ENCODE peak calls at places on chromosomes 5 and 9, in five cellular contexts. T is IMR-90, Q is HepG2, S is endodermal cell, C is fibroblast of lung. E is an unnamed sample.

GRCh38 chr5:138934971-138935370 is 59.8 kb upstream of the LRRTM2 start:
- DNase-seq in T (no peak), Q (no peak), C (no peak), S (no peak), E (no peak)

GRCh38 chr5:5492087-5492933 is 69.8 kb downstream of the ICE1 start:
- DNase-seq in S (peak; percentile 70), Q (peak; percentile 54), C (peak; percentile 47), T (peak; percentile 61), E (peak; percentile 72)

GRCh38 chr5:41641621-41642020 is 131.2 kb upstream of the PLCXD3 start:
- DNase-seq in T (peak; percentile 16), C (peak; percentile 5), Q (no peak), S (no peak), E (peak; percentile 52)

GRCh38 chr9:93452710-93453046 is 703 bp downstream of the FAM120AOS start:
- DNase-seq in Q (no peak), T (no peak), S (no peak), C (no peak), E (peak; percentile 6)

GRCh38 chr9:72474676-72475075 is 46.7 kb upstream of the TMC1 start:
- DNase-seq in T (peak; percentile 86), S (no peak), Q (no peak), C (peak; percentile 23), E (no peak)

GRCh38 chr9:131252120-131252519 is 24.2 kb downstream of the FAM78A start:
- DNase-seq in Q (no peak), S (no peak), T (no peak), C (no peak), E (no peak)

GRCh38 chr5:36606437-36607113 is at the start of gene SLC1A3:
- DNase-seq in Q (no peak), T (peak; percentile 68), C (peak; percentile 85), S (peak; percentile 86), E (peak; percentile 80)

GRCh38 chr5:35857004-35857345 is 284 bp downstream of the IL7R start:
- DNase-seq in S (no peak), Q (no peak), C (peak; percentile 73), T (no peak), E (peak; percentile 49)

GRCh38 chr5:179905144-179905526 is 2.6 kb downstream of the TBC1D9B start:
- DNase-seq in Q (no peak), C (no peak), S (no peak), T (no peak), E (no peak)

GRCh38 chr5:60677831-60678664 is 21.9 kb downstream of the DEPDC1B start:
- DNase-seq in T (peak; percentile 58), C (peak; percentile 36), S (no peak), Q (peak; percentile 64), E (peak; percentile 82)

GRCh38 chr5:7391215-7391614 is 4.7 kb upstream of the ADCY2 start:
- DNase-seq in Q (peak; percentile 33), T (no peak), S (peak; percentile 67), C (peak; percentile 16), E (peak; percentile 40)

DNA sequence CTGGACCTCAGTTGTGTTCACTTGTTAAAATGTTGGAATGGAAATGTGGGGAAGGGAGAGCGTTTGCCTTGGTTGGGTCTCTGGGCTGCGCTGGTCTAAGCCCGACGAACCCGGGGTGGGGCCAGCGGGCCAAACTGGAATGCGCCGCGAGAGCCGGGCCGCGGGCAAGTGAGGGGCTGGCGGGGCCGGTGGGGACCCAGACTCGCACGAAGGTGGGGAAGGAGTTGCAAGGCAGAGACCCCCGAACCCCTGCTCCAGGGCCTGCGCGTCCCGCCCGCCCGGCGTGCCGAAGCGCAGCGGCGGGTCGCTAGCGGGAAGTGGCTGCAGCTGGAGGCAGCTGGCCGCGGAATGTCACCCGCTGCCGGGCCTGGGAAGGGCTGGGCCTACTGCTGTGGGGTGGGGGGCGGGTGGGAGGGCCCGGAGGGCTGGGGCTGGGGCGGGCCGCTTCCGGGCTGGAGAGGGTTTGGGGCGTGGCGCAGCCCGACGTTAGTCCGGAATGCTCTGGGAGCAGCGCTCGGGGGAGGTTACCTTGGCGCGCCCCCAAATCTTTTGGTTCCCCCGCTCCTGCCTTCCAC is 84.8 kb downstream of the DAB2IP start:
- DNase-seq in S (peak; percentile 91), T (peak; percentile 25), C (peak; percentile 47), Q (no peak), E (no peak)
- H3K9ac ChIP-seq in S (peak overlapping the region; percentile 56), T (peak overlapping the region; percentile 72), C (peak overlapping the region; percentile 45), Q (peak overlapping the region; percentile 81), E (no peak overlapping the region)

GRCh38 chr5:141701341-141702119 is 19.5 kb upstream of the ARAP3 start:
- DNase-seq in S (no peak), Q (no peak), T (no peak), C (no peak), E (no peak)
- TF ChIP-seq CTCF in S (no peak), Q (no peak), T (no peak), C (no peak), E (no peak)

DNA sequence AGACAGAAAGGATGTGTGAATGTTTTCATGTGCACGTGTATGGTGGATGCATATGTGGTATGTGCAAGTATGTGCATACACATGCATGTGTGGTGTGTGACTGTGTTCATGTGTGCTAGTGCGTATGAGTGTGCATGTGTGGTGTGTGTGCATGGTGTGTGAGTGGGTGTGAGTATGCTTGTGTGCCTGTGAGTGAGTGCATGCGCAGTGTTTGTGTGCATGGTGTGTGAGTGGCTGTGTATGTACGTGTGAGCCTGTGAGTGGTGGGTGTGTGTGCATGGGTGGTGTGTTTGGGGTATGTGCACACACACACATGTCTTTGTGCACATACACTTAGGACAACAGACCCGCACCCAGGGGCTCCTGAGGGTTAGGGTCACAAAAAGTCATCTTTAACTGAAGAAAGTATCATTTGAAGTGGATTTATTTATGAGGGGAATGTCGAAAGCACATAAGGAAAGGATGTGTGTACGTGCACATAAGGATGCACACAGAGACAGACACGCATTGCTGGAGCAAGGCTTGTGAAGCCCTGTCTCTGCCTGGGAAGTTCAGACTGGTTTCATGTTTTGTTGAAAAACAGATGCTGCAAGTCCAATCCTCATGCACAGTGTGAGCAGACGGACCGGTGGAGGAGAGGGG is 237.0 kb downstream of the SYK start:
- DNase-seq in C (no peak), T (no peak), S (no peak), Q (no peak), E (no peak)
- H3K9ac ChIP-seq in C (no peak overlapping the region), T (peak overlapping the region; percentile 54), S (no peak overlapping the region), Q (peak overlapping the region; percentile 75), E (peak overlapping the region; percentile 56)

DNA sequence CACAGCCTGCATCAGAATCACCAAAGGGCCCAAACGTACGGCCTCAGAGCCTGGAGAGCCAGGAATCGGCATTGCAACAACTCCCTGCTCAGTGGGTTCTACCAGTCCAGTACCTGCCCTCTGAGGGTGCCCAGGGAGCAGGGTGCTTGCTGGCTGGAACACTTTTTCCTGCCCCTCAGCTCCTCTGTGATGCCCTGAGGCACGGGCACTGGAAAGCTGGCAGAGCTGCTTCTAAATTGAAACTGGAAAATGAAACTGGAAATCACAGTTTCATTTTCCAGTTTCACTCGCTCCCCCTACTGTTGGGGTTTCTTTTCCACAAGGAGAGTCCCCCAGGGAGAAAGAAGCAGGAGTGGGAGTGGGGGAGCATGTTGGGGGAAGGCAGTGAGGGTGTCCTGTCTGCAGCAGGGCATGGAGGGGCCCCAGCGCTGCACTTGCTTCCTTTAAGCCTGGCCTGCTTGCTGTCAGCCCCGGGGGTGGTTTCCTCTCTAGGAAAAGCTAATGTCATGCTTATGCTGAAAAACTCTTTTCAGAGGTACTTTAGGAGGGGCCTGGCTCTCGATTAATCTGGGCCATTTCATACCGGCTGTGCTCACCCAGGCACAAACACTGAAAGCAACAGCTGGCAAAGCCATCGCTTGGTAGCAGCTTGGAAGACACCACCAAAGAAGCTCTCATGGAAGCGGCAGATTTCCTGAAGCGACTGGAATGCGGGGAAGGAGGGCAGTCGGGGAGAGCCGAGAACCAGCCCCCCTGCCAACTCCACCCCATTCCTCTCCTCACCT is 26.2 kb downstream of the IRF1 start:
- DNase-seq in T (no peak), Q (no peak), S (peak; percentile 73), C (no peak), E (no peak)
- TF ChIP-seq CTCF in T (peak; percentile 35), Q (peak; percentile 31), S (no peak), C (no peak), E (peak; percentile 12)

DNA sequence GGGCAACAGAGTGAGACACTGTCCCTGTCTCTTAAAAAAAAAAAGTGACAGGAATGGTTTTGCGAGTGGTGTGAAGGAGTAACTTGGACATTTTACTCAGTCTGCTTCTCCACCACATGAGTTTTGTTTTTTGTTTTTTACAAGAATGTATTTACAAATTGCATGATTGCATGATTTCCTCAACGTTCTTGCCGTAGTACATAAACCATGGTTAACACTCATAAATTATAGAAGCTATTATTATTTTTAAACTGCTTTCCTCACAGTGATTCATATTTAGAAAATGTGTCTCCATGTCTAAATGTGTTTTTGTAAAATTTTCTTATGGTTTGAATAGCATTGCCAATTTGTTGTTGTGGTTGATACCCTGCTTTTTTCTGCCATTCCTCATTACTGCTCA is 220.0 kb downstream of the GOLPH3 start:
- DNase-seq in Q (no peak), T (no peak), S (no peak), C (peak; percentile 14), E (no peak)
- H3K9ac ChIP-seq in Q (no peak overlapping the region), T (no peak overlapping the region), S (no peak overlapping the region), C (no peak overlapping the region), E (no peak overlapping the region)

GRCh38 chr5:87069974-87070608 is 197.6 kb upstream of the RASA1 start:
- DNase-seq in Q (no peak), T (peak; percentile 77), C (peak; percentile 64), S (peak; percentile 51), E (peak; percentile 84)
- TF ChIP-seq CTCF in Q (peak; percentile 35), T (peak; percentile 74), C (peak; percentile 58), S (peak; percentile 62), E (peak; percentile 94)

GRCh38 chr9:114250235-114250568 is 72.7 kb upstream of the ORM1 start:
- DNase-seq in Q (no peak), C (peak; percentile 87), S (no peak), T (peak; percentile 85), E (no peak)
- H3K9ac ChIP-seq in Q (no peak overlapping the region), C (no peak overlapping the region), S (no peak overlapping the region), T (no peak overlapping the region), E (no peak overlapping the region)

GRCh38 chr9:38085308-38085707 is 16.3 kb upstream of the SHB start:
- DNase-seq in Q (no peak), T (no peak), C (no peak), S (peak; percentile 10), E (no peak)

GRCh38 chr9:38090170-38090569 is 21.1 kb upstream of the SHB start:
- DNase-seq in T (no peak), C (no peak), Q (no peak), S (peak; percentile 56), E (no peak)

GRCh38 chr9:38091310-38092199 is 22.5 kb upstream of the SHB start:
- DNase-seq in C (no peak), S (peak; percentile 74), Q (no peak), T (no peak), E (no peak)

GRCh38 chr9:38089387-38090165 is 20.5 kb upstream of the SHB start:
- DNase-seq in C (no peak), S (peak; percentile 62), Q (no peak), T (no peak), E (no peak)

GRCh38 chr9:38087934-38088925 is 19.2 kb upstream of the SHB start:
- DNase-seq in T (peak; percentile 37), C (peak; percentile 29), S (peak; percentile 96), Q (peak; percentile 39), E (peak; percentile 59)
- TF ChIP-seq CTCF in T (peak; percentile 80), C (peak; percentile 98), S (peak; percentile 98), Q (peak; percentile 91), E (peak; percentile 89)

GRCh38 chr5:178788381-178789085 is 58.1 kb upstream of the ZNF354A start:
- DNase-seq in S (no peak), T (no peak), C (no peak), Q (no peak), E (no peak)
- H3K9ac ChIP-seq in S (no peak overlapping the region), T (no peak overlapping the region), C (no peak overlapping the region), Q (no peak overlapping the region), E (no peak overlapping the region)